ENCODE peak calls at places on chromosomes 1 and 21, in seven cellular contexts. One of them, this sample, is unnamed.

GRCh38 chr1:99749948-99750347 is 16.5 kb downstream of the FRRS1 start:
- DNase-seq in IMR-90: no peak
- DNase-seq in mesenchymal stem cell: no peak
- DNase-seq in H9: no peak
- DNase-seq in mesendoderm: no peak
- DNase-seq in H1: no peak
- DNase-seq in trophoblast cell: no peak
- DNase-seq in this sample: no peak

GRCh38 chr21:45011911-45012660 is 62.3 kb upstream of the ADARB1 start:
- DNase-seq in IMR-90: peak; percentile 94
- DNase-seq in mesenchymal stem cell: peak; percentile 93
- DNase-seq in H9: peak; percentile 92
- DNase-seq in mesendoderm: peak; percentile 100
- DNase-seq in H1: peak; percentile 82
- DNase-seq in trophoblast cell: peak; percentile 77
- DNase-seq in this sample: peak; percentile 78

GRCh38 chr1:8016244-8017241 is 9.6 kb downstream of the ERRFI1 start:
- DNase-seq in IMR-90: no peak
- DNase-seq in mesenchymal stem cell: peak; percentile 43
- DNase-seq in H9: no peak
- DNase-seq in mesendoderm: no peak
- DNase-seq in H1: no peak
- DNase-seq in trophoblast cell: peak; percentile 63
- DNase-seq in this sample: no peak

GRCh38 chr21:40846057-40846456 is 901 bp downstream of the DSCAM start:
- DNase-seq in IMR-90: no peak
- DNase-seq in mesenchymal stem cell: no peak
- DNase-seq in H9: no peak
- DNase-seq in mesendoderm: no peak
- DNase-seq in H1: no peak
- DNase-seq in trophoblast cell: no peak
- DNase-seq in this sample: no peak

GRCh38 chr1:172588296-172589291 is 55.6 kb downstream of the SUCO start:
- DNase-seq in IMR-90: peak; percentile 94
- DNase-seq in mesenchymal stem cell: peak; percentile 89
- DNase-seq in H9: no peak
- DNase-seq in mesendoderm: no peak
- DNase-seq in H1: no peak
- DNase-seq in trophoblast cell: peak; percentile 83
- DNase-seq in this sample: no peak

GRCh38 chr1:152111515-152111968 is 3.7 kb downstream of the TCHH start:
- DNase-seq in IMR-90: peak; percentile 34
- DNase-seq in mesenchymal stem cell: no peak
- DNase-seq in H9: peak; percentile 82
- DNase-seq in mesendoderm: peak; percentile 84
- DNase-seq in H1: peak; percentile 70
- DNase-seq in trophoblast cell: peak; percentile 57
- DNase-seq in this sample: peak; percentile 23

GRCh38 chr1:237303929-237304328 is 261.9 kb downstream of the RYR2 start:
- DNase-seq in IMR-90: no peak
- DNase-seq in mesenchymal stem cell: no peak
- DNase-seq in H9: no peak
- DNase-seq in mesendoderm: peak; percentile 17
- DNase-seq in H1: no peak
- DNase-seq in trophoblast cell: peak; percentile 72
- DNase-seq in this sample: no peak

GRCh38 chr1:25579947-25580309 is 36.5 kb downstream of the LDLRAP1 start:
- DNase-seq in IMR-90: no peak
- DNase-seq in mesenchymal stem cell: no peak
- DNase-seq in H9: no peak
- DNase-seq in mesendoderm: no peak
- DNase-seq in H1: no peak
- DNase-seq in trophoblast cell: no peak
- DNase-seq in this sample: no peak

GRCh38 chr1:193011395-193011794 is 47.8 kb downstream of the UCHL5 start:
- DNase-seq in IMR-90: no peak
- DNase-seq in mesenchymal stem cell: no peak
- DNase-seq in H9: no peak
- DNase-seq in mesendoderm: no peak
- DNase-seq in H1: no peak
- DNase-seq in trophoblast cell: no peak
- DNase-seq in this sample: no peak

GRCh38 chr1:13828454-13829151 is 128.6 kb downstream of the PRDM2 start:
- DNase-seq in IMR-90: no peak
- DNase-seq in mesenchymal stem cell: no peak
- DNase-seq in H9: peak; percentile 89
- DNase-seq in mesendoderm: peak; percentile 79
- DNase-seq in H1: peak; percentile 93
- DNase-seq in trophoblast cell: peak; percentile 51
- DNase-seq in this sample: no peak

GRCh38 chr1:68330391-68330790 is 98.1 kb upstream of the WLS start:
- DNase-seq in IMR-90: no peak
- DNase-seq in mesenchymal stem cell: no peak
- DNase-seq in H9: no peak
- DNase-seq in mesendoderm: no peak
- DNase-seq in H1: no peak
- DNase-seq in trophoblast cell: no peak
- DNase-seq in this sample: no peak

GRCh38 chr1:23010734-23011449 is 4.8 kb downstream of the TEX46 start:
- DNase-seq in IMR-90: peak; percentile 56
- DNase-seq in mesenchymal stem cell: peak; percentile 28
- DNase-seq in H9: no peak
- DNase-seq in mesendoderm: no peak
- DNase-seq in H1: no peak
- DNase-seq in trophoblast cell: peak; percentile 96
- DNase-seq in this sample: no peak

GRCh38 chr1:216184281-216184680 is 239.0 kb downstream of the USH2A start:
- DNase-seq in IMR-90: peak; percentile 7
- DNase-seq in mesenchymal stem cell: peak; percentile 11
- DNase-seq in H9: no peak
- DNase-seq in mesendoderm: no peak
- DNase-seq in H1: no peak
- DNase-seq in trophoblast cell: no peak
- DNase-seq in this sample: no peak

DNA sequence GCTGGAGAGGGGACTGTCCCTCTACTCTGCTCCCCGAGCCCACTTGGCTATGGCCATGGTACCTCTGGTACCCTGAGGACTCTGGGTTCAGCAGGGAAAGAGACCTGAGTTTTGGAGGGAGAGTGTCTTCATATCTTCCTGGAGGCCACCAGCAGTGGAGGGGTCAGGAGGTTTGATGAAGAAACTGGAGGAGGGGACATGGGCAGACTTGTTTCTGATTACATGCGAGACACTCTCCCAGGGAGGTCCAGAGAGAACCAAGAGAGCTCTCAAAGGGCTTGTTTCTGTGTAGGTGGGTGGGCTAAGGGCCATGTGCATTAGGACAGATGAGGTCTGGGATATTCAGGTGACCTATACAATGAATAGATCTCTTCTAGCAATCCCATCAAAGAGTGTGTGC is 146.9 kb upstream of the DNAH14 start:
- DNase-seq in IMR-90: no peak
- DNase-seq in mesenchymal stem cell: no peak
- DNase-seq in H9: no peak
- DNase-seq in mesendoderm: no peak
- DNase-seq in H1: no peak
- DNase-seq in trophoblast cell: no peak
- DNase-seq in this sample: no peak
- H2AK5ac ChIP-seq in IMR-90: no peak overlapping the region
- H2AK5ac ChIP-seq in mesenchymal stem cell: no peak overlapping the region
- H2AK5ac ChIP-seq in H9: no peak overlapping the region
- H2AK5ac ChIP-seq in mesendoderm: no peak overlapping the region
- H2AK5ac ChIP-seq in H1: no peak overlapping the region
- H2AK5ac ChIP-seq in trophoblast cell: no peak overlapping the region
- H2AK5ac ChIP-seq in this sample: no peak overlapping the region

DNA sequence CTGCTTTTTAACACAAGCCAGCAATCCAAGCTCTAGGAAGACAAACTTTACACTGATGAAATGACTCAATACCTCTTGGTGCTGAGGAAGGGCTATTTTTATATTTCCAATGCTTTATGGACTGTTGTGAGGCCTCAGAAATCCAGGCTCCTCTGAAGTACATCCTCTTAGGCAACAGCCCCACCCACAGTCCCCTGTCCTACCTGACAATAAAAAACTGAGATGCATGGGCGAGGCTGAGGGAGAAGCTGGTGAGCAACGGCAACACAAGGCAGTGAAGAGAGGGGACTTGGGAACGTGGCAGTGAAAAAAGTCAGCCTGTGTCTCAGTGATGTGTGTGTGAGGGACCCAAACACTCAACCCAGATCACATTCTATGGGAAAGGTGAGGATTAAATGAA is 10.1 kb upstream of the CPT2 start:
- DNase-seq in IMR-90: no peak
- DNase-seq in mesenchymal stem cell: no peak
- DNase-seq in H9: no peak
- DNase-seq in mesendoderm: no peak
- DNase-seq in H1: no peak
- DNase-seq in trophoblast cell: no peak
- DNase-seq in this sample: no peak
- H3K27ac ChIP-seq in IMR-90: no peak overlapping the region
- H3K27ac ChIP-seq in mesenchymal stem cell: no peak overlapping the region
- H3K27ac ChIP-seq in H9: no peak overlapping the region
- H3K27ac ChIP-seq in mesendoderm: no peak overlapping the region
- H3K27ac ChIP-seq in H1: no peak overlapping the region
- H3K27ac ChIP-seq in trophoblast cell: no peak overlapping the region
- H3K27ac ChIP-seq in this sample: no peak overlapping the region

GRCh38 chr1:55214903-55215193 is 316 bp downstream of the USP24 start:
- DNase-seq in IMR-90: peak; percentile 49
- DNase-seq in mesenchymal stem cell: peak; percentile 64
- DNase-seq in H9: peak; percentile 58
- DNase-seq in mesendoderm: peak; percentile 76
- DNase-seq in H1: peak; percentile 75
- DNase-seq in trophoblast cell: no peak
- DNase-seq in this sample: peak; percentile 54
- H3K4me1 ChIP-seq in IMR-90: peaks cover 6% of the 10 kb centered on the region
- H3K4me1 ChIP-seq in mesenchymal stem cell: peaks cover 4% of the 10 kb centered on the region
- H3K4me1 ChIP-seq in H9: no peaks in the 10 kb centered on the region
- H3K4me1 ChIP-seq in mesendoderm: peaks cover 3% of the 10 kb centered on the region
- H3K4me1 ChIP-seq in H1: peaks cover 11% of the 10 kb centered on the region
- H3K4me1 ChIP-seq in trophoblast cell: peaks cover 9% of the 10 kb centered on the region
- H3K4me1 ChIP-seq in this sample: peaks cover 5% of the 10 kb centered on the region

GRCh38 chr1:34776911-34777310 is 4.1 kb upstream of the GJB3 start:
- DNase-seq in IMR-90: no peak
- DNase-seq in mesenchymal stem cell: no peak
- DNase-seq in H9: no peak
- DNase-seq in mesendoderm: no peak
- DNase-seq in H1: no peak
- DNase-seq in trophoblast cell: no peak
- DNase-seq in this sample: no peak

GRCh38 chr1:34774967-34775366 is 6.0 kb upstream of the GJB3 start:
- DNase-seq in IMR-90: no peak
- DNase-seq in mesenchymal stem cell: no peak
- DNase-seq in H9: no peak
- DNase-seq in mesendoderm: no peak
- DNase-seq in H1: no peak
- DNase-seq in trophoblast cell: no peak
- DNase-seq in this sample: no peak

GRCh38 chr1:34768856-34769255 is 9.3 kb downstream of the GJB4 start:
- DNase-seq in IMR-90: no peak
- DNase-seq in mesenchymal stem cell: no peak
- DNase-seq in H9: no peak
- DNase-seq in mesendoderm: no peak
- DNase-seq in H1: no peak
- DNase-seq in trophoblast cell: no peak
- DNase-seq in this sample: no peak

GRCh38 chr1:34771573-34771972 is 9.4 kb upstream of the GJB3 start:
- DNase-seq in IMR-90: no peak
- DNase-seq in mesenchymal stem cell: no peak
- DNase-seq in H9: no peak
- DNase-seq in mesendoderm: no peak
- DNase-seq in H1: no peak
- DNase-seq in trophoblast cell: no peak
- DNase-seq in this sample: no peak

DNA sequence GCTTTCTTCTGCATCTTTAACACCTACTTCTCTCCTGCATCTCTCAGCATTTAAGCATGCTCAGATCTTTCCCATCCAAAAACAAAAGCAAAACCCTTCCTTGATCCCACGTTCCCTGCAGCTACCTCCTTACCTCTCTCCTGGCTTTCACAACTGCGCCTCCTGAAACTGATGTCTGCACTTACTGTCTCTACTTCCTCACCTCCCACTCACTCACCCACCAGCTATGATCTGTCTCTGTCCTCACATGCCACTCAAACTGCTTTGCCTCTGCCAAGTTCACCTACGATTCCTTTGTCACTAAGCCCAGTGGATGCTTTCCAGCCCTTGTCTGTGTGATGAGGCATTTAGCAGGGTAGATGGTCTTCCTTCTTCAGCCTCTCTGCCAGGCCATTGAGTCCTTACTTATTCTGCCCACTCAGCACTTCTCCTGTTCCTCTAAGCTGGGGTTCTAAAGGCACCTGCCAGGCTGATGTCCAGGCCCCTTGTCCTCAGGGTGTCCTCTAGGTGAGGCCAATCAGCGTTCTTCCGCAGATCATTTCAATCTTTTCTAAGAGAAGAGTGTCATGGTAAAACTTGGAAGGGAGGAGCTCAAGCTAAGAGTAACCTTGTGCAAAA is 10.0 kb upstream of the GJB3 start:
- DNase-seq in IMR-90: no peak
- DNase-seq in mesenchymal stem cell: no peak
- DNase-seq in H9: no peak
- DNase-seq in mesendoderm: no peak
- DNase-seq in H1: no peak
- DNase-seq in trophoblast cell: no peak
- DNase-seq in this sample: no peak
- H2AK5ac ChIP-seq in IMR-90: no peak overlapping the region
- H2AK5ac ChIP-seq in mesenchymal stem cell: no peak overlapping the region
- H2AK5ac ChIP-seq in H9: no peak overlapping the region
- H2AK5ac ChIP-seq in mesendoderm: no peak overlapping the region
- H2AK5ac ChIP-seq in H1: no peak overlapping the region
- H2AK5ac ChIP-seq in trophoblast cell: no peak overlapping the region
- H2AK5ac ChIP-seq in this sample: no peak overlapping the region

DNA sequence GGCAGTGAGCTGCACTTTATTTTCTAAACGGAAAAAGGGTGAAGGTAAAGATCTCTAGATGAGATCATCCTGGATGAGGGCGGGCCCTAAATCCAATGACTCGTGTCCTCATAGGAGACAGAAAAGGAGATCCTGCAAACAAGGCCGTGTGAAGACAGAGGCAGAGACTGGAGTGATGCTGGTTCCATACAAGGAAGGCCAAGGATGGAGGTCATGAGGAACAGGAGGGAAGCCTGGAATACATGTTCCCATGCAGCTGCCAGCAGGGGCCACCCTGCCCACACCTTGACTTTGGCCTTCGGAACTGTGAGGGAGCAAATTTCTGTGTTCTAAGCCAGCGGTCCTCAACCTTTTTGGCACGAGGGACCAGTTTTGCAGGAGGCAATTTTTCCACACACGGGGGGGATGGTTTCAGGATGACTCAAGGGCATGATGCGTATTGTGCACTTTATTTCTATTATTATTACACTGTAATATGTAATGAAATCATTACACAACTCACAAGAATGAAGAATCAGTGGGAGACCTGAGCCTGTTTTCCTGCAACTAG is 94.3 kb downstream of the PSMG1 start:
- DNase-seq in IMR-90: peak; percentile 82
- DNase-seq in mesenchymal stem cell: no peak
- DNase-seq in H9: no peak
- DNase-seq in mesendoderm: peak; percentile 26
- DNase-seq in H1: no peak
- DNase-seq in trophoblast cell: no peak
- DNase-seq in this sample: no peak
- H3K27ac ChIP-seq in IMR-90: peak overlapping the region; percentile 77
- H3K27ac ChIP-seq in mesenchymal stem cell: no peak overlapping the region
- H3K27ac ChIP-seq in H9: no peak overlapping the region
- H3K27ac ChIP-seq in mesendoderm: no peak overlapping the region
- H3K27ac ChIP-seq in H1: no peak overlapping the region
- H3K27ac ChIP-seq in trophoblast cell: no peak overlapping the region
- H3K27ac ChIP-seq in this sample: no peak overlapping the region

GRCh38 chr1:90000934-90001676 is 6.2 kb downstream of the ZNF326 start:
- DNase-seq in IMR-90: no peak
- DNase-seq in mesenchymal stem cell: no peak
- DNase-seq in H9: no peak
- DNase-seq in mesendoderm: peak; percentile 59
- DNase-seq in H1: no peak
- DNase-seq in trophoblast cell: peak; percentile 74
- DNase-seq in this sample: no peak
- H3K4me1 ChIP-seq in IMR-90: no peaks in the 10 kb centered on the region
- H3K4me1 ChIP-seq in mesenchymal stem cell: peaks cover 4% of the 10 kb centered on the region
- H3K4me1 ChIP-seq in H9: no peaks in the 10 kb centered on the region
- H3K4me1 ChIP-seq in mesendoderm: no peaks in the 10 kb centered on the region
- H3K4me1 ChIP-seq in H1: no peaks in the 10 kb centered on the region
- H3K4me1 ChIP-seq in trophoblast cell: peaks cover 6% of the 10 kb centered on the region
- H3K4me1 ChIP-seq in this sample: peaks cover 9% of the 10 kb centered on the region